ENCODE peak calls at places on chromosomes 12 and 14, in ten cellular contexts. Y is GM23338; O is A549; B is RWPE1; F is hepatic stellate cell; V is activated naive CD4-positive, alpha-beta T cell treated with Interleukin-2 at 50 U/mL for 16 hours; R is activated CD8-positive, alpha-beta memory T cell treated with anti-CD3 and anti-CD28 coated beads, Interleukin-2, amount 50 U/mL, for 48 hours; Q is stimulated activated CD8-positive, alpha-beta memory T cell treated with anti-CD3 and anti-CD28 coated beads, Interleukin-15, amount 100 ng/mL, for 1 hour; Z is astrocyte of the cerebellum; K is Kasumi-1. G is an unnamed sample.

GRCh38 chr12:13375583-13376413 is 179.3 kb downstream of the EMP1 start:
- DNase-seq in R (no peak), F (no peak), B (no peak), Z (no peak), O (no peak), V (no peak), Y (no peak), K (no peak), Q (no peak), G (no peak)

GRCh38 chr14:51014086-51014485 is 69.8 kb upstream of the PYGL start:
- DNase-seq in Y (no peak), V (no peak), Q (no peak), F (no peak), B (no peak), R (no peak), Z (peak; percentile 84), O (no peak), K (no peak), G (no peak)

GRCh38 chr12:57864811-57865751 is 18.6 kb upstream of the CTDSP2 start:
- DNase-seq in O (peak; percentile 83), Z (peak; percentile 28), F (peak; percentile 93), R (peak; percentile 74), Y (peak; percentile 83), K (peak; percentile 53), B (peak; percentile 86), V (peak; percentile 74), Q (no peak), G (no peak)

GRCh38 chr12:77433799-77434198 is 368.4 kb upstream of the E2F7 start:
- DNase-seq in F (peak; percentile 3), Q (no peak), O (no peak), K (peak; percentile 5), R (no peak), Y (no peak), V (no peak), B (no peak), Z (no peak), G (no peak)

GRCh38 chr12:42090899-42091298 is 53.8 kb downstream of the GXYLT1 start:
- DNase-seq in R (no peak), O (no peak), Y (peak; percentile 8), B (peak; percentile 49), K (no peak), V (no peak), F (peak; percentile 14), Q (no peak), Z (peak; percentile 23), G (no peak)

GRCh38 chr12:55126106-55126505 is at the start of gene OR9K2:
- DNase-seq in Y (no peak), B (no peak), V (no peak), O (no peak), Q (no peak), F (no peak), R (no peak), K (no peak), Z (no peak), G (no peak)

GRCh38 chr12:116142936-116143882 is 134.3 kb downstream of the MED13L start:
- DNase-seq in Y (no peak), V (no peak), Q (no peak), R (no peak), O (peak; percentile 33), K (peak; percentile 75), Z (no peak), F (peak; percentile 37), B (peak; percentile 54), G (no peak)

GRCh38 chr14:101600891-101601602 is 39.8 kb downstream of the DIO3 start:
- DNase-seq in Q (no peak), B (no peak), K (no peak), V (no peak), Z (no peak), F (no peak), Y (no peak), R (peak; percentile 32), O (no peak), G (no peak)

GRCh38 chr12:56119361-56119796 is 1.3 kb downstream of the ZC3H10 start:
- DNase-seq in R (peak; percentile 68), Y (peak; percentile 97), O (peak; percentile 94), F (peak; percentile 98), B (peak; percentile 87), Z (peak; percentile 87), K (peak; percentile 94), Q (no peak), V (peak; percentile 60), G (peak; percentile 38)

GRCh38 chr12:106745181-106745745 is 29.2 kb upstream of the RIC8B start:
- DNase-seq in Q (no peak), Y (no peak), B (no peak), V (no peak), F (no peak), K (no peak), O (no peak), Z (no peak), R (no peak), G (no peak)

GRCh38 chr12:124745891-124746570 is 117.6 kb downstream of the SCARB1 start:
- DNase-seq in Q (no peak), K (peak; percentile 35), Z (peak; percentile 94), O (peak; percentile 95), V (peak; percentile 20), R (no peak), Y (peak; percentile 94), B (peak; percentile 79), F (peak; percentile 96), G (no peak)

GRCh38 chr14:93930296-93930988 is 3.3 kb downstream of the FAM181A start:
- DNase-seq in B (no peak), F (no peak), V (no peak), Z (no peak), O (no peak), Y (no peak), K (no peak), R (no peak), Q (no peak), G (no peak)

GRCh38 chr12:115437061-115437567 is 753.1 kb upstream of the TBX3 start:
- DNase-seq in V (no peak), B (no peak), Q (no peak), F (no peak), K (no peak), Y (peak; percentile 2), O (no peak), Z (no peak), R (no peak), G (no peak)

GRCh38 chr12:63958876-63959275 is 114.4 kb downstream of the SRGAP1 start:
- DNase-seq in V (no peak), Q (no peak), F (no peak), K (no peak), O (no peak), Y (no peak), R (no peak), B (no peak), Z (no peak), G (no peak)

GRCh38 chr14:73432124-73432523 is 26.2 kb downstream of the NUMB start:
- DNase-seq in F (no peak), V (no peak), Q (no peak), R (no peak), B (no peak), Z (no peak), O (no peak), Y (no peak), K (no peak), G (no peak)

GRCh38 chr14:95946867-95947266 is 70.2 kb downstream of the TUNAR start:
- DNase-seq in Y (peak; percentile 59), K (no peak), R (no peak), O (no peak), Q (no peak), B (no peak), Z (no peak), F (no peak), V (no peak), G (no peak)

GRCh38 chr14:101082436-101083384 is 179.2 kb upstream of the RTL1 start:
- DNase-seq in Z (no peak), B (no peak), F (no peak), O (no peak), V (no peak), Y (no peak), Q (no peak), K (no peak), R (no peak), G (no peak)

GRCh38 chr14:80095623-80096022 is 115.7 kb downstream of the DIO2 start:
- DNase-seq in F (peak; percentile 11), R (no peak), K (no peak), V (no peak), Z (peak; percentile 2), Q (no peak), O (peak; percentile 70), B (no peak), Y (no peak), G (no peak)

GRCh38 chr14:54338696-54339317 is 58.0 kb upstream of the CDKN3 start:
- DNase-seq in B (peak; percentile 34), Z (no peak), R (no peak), V (no peak), F (peak; percentile 10), O (peak; percentile 71), Q (no peak), K (peak; percentile 45), Y (peak; percentile 61), G (no peak)

GRCh38 chr12:52971701-52972329 is 22.9 kb downstream of the KRT18 start:
- DNase-seq in V (no peak), B (peak; percentile 85), Y (peak; percentile 51), R (no peak), K (no peak), Q (no peak), F (peak; percentile 73), Z (no peak), O (peak; percentile 94), G (no peak)

GRCh38 chr12:112170376-112170775 is 45.0 kb downstream of the TRAFD1 start:
- DNase-seq in R (no peak), K (peak; percentile 24), Y (peak; percentile 60), V (peak; percentile 27), F (peak; percentile 78), Q (no peak), O (peak; percentile 30), Z (no peak), B (peak; percentile 30), G (no peak)

GRCh38 chr12:127594351-127594970 is 672.5 kb upstream of the TMEM132C start:
- DNase-seq in R (no peak), V (no peak), Y (peak; percentile 73), K (no peak), B (no peak), Z (no peak), O (no peak), F (no peak), Q (no peak), G (no peak)

GRCh38 chr14:77791225-77791600 is 8.7 kb upstream of the ADCK1 start:
- DNase-seq in Q (no peak), V (no peak), Z (no peak), O (no peak), B (no peak), Y (no peak), K (no peak), F (no peak), R (no peak), G (no peak)

GRCh38 chr14:68667313-68667791 is 125.5 kb downstream of the ZFP36L1 start:
- DNase-seq in Z (peak; percentile 56), B (no peak), K (no peak), V (no peak), R (no peak), Y (no peak), Q (no peak), O (no peak), F (no peak), G (no peak)

GRCh38 chr12:69758105-69758504 is 19.4 kb downstream of the RAB3IP start:
- DNase-seq in R (no peak), V (no peak), K (no peak), Y (no peak), Q (no peak), B (no peak), O (no peak), Z (no peak), F (no peak), G (no peak)

GRCh38 chr14:74495356-74495755 is 1.8 kb downstream of the ISCA2 start:
- DNase-seq in F (no peak), Q (no peak), K (peak; percentile 38), R (no peak), Y (no peak), V (no peak), Z (no peak), O (no peak), B (no peak), G (no peak)

GRCh38 chr12:109130755-109131521 is 14.6 kb downstream of the ACACB start:
- DNase-seq in Y (peak; percentile 20), O (no peak), V (no peak), F (no peak), B (no peak), K (no peak), Q (no peak), R (no peak), Z (no peak), G (no peak)

GRCh38 chr12:78963439-78964222 is 99.1 kb downstream of the SYT1 start:
- DNase-seq in F (peak; percentile 4), B (peak; percentile 33), V (no peak), K (no peak), Y (no peak), Q (no peak), R (no peak), Z (no peak), O (no peak), G (no peak)

G was measured in T-cell.